ENCODE peak calls at places on chromosomes 12 and 14, in ten cellular contexts. A, Q, S, X, M, U, Y, J, L and O are unnamed samples.

GRCh38 chr12:27914956-27915355 is 57.6 kb downstream of the PTHLH start:
- DNase-seq in Y (no peak), Q (no peak), M (no peak), A (no peak), U (no peak), S (no peak), J (no peak), L (no peak), X (no peak), O (no peak)

GRCh38 chr14:76467843-76468242 is 91.9 kb downstream of the ESRRB start:
- DNase-seq in L (no peak), A (no peak), Y (no peak), S (no peak), J (no peak), X (no peak), U (peak), Q (no peak), M (no peak), O (no peak)

GRCh38 chr14:52961060-52961639 is 10.3 kb upstream of the FERMT2 start:
- DNase-seq in J (peak), Y (peak), Q (no peak), S (peak), L (peak), M (peak), X (peak), A (peak), U (peak), O (peak)

GRCh38 chr12:24948452-24948815 is 467 bp downstream of the BCAT1 start:
- DNase-seq in U (no peak), J (no peak), Q (no peak), X (no peak), A (peak), S (no peak), M (peak), L (no peak), Y (peak), O (peak)

GRCh38 chr12:29153231-29153630 is 4.2 kb downstream of the FAR2 start:
- DNase-seq in Q (no peak), S (no peak), J (peak), M (no peak), U (peak), X (no peak), Y (no peak), L (no peak), A (no peak), O (no peak)

GRCh38 chr12:51961834-51962233 is 10.3 kb downstream of the ACVR1B start:
- DNase-seq in A (no peak), S (no peak), U (no peak), L (no peak), X (no peak), M (no peak), Q (no peak), Y (no peak), J (no peak), O (no peak)

GRCh38 chr14:99720941-99721791 is 37.1 kb downstream of the CYP46A1 start:
- DNase-seq in Q (peak), Y (no peak), A (no peak), X (no peak), S (no peak), L (no peak), M (no peak), J (no peak), U (no peak), O (peak)

GRCh38 chr12:48988030-48988649 is 10.0 kb downstream of the WNT1 start:
- DNase-seq in S (peak), X (peak), A (peak), L (peak), Q (no peak), J (peak), M (peak), U (peak), Y (peak), O (peak)

GRCh38 chr12:31959701-31960391 is 631 bp downstream of the RESF1 start:
- DNase-seq in S (peak), X (peak), J (no peak), Y (peak), U (peak), A (peak), M (peak), Q (peak), L (peak), O (peak)

GRCh38 chr12:113333877-113334785 is 778 bp downstream of the SLC8B1 start:
- DNase-seq in A (no peak), S (no peak), Q (no peak), U (no peak), Y (no peak), X (no peak), J (no peak), M (no peak), L (no peak), O (no peak)

GRCh38 chr12:93234641-93235040 is 143.1 kb upstream of the NUDT4 start:
- DNase-seq in L (no peak), A (no peak), Q (no peak), J (no peak), S (no peak), M (no peak), U (no peak), Y (no peak), X (no peak), O (no peak)